ENCODE peak calls at places on chromosome 2, in ten cellular contexts. G is A549, T is body of pancreas, P is thyroid gland, E is K562, V is uterus, M is lower leg skin, A is H54, N is heart left ventricle, B is adrenal gland. Q is an unnamed sample.

GRCh38 chr2:74597456-74597855 is 42.9 kb downstream of the DOK1 start:
- DNase-seq in B (no peak), P (no peak), N (no peak), M (no peak), E (no peak), T (no peak), V (no peak), A (no peak), G (no peak), Q (no peak)

GRCh38 chr2:216151313-216152030 is 42.3 kb downstream of the XRCC5 start:
- DNase-seq in P (no peak), G (no peak), A (no peak), M (no peak), V (no peak), T (no peak), E (no peak), B (no peak), N (no peak), Q (no peak)

GRCh38 chr2:101625387-101625786 is 72.1 kb upstream of the MAP4K4 start:
- DNase-seq in M (no peak), P (no peak), E (no peak), V (no peak), B (no peak), T (no peak), N (no peak), A (no peak), G (no peak), Q (no peak)

GRCh38 chr2:227853765-227854271 is 17.6 kb upstream of the DAW1 start:
- DNase-seq in V (no peak), G (no peak), M (no peak), A (no peak), P (peak; percentile 55), E (no peak), T (no peak), N (no peak), B (no peak), Q (no peak)

GRCh38 chr2:85642725-85643124 is 25.3 kb downstream of the SFTPB start:
- DNase-seq in E (no peak), N (no peak), A (no peak), P (no peak), M (no peak), V (no peak), G (no peak), B (no peak), T (no peak), Q (no peak)

GRCh38 chr2:31729065-31729439 is 148.3 kb upstream of the SRD5A2 start:
- DNase-seq in P (no peak), A (no peak), N (no peak), T (no peak), G (no peak), B (no peak), M (no peak), V (no peak), E (no peak), Q (no peak)

GRCh38 chr2:23351388-23352141 is 33.4 kb upstream of the KLHL29 start:
- DNase-seq in T (peak; percentile 82), A (peak; percentile 65), P (peak; percentile 77), M (peak; percentile 58), E (peak; percentile 68), V (peak; percentile 87), N (peak; percentile 85), B (peak; percentile 78), G (peak; percentile 85), Q (peak; percentile 85)

GRCh38 chr2:74625658-74626425 is 22.3 kb downstream of the M1AP start:
- DNase-seq in G (no peak), E (no peak), N (no peak), M (no peak), P (no peak), A (no peak), B (no peak), T (no peak), V (no peak), Q (no peak)

GRCh38 chr2:96769816-96770215 is 9.1 kb downstream of the CNNM4 start:
- DNase-seq in N (peak; percentile 77), B (no peak), M (peak; percentile 68), E (no peak), G (no peak), A (no peak), V (no peak), T (peak; percentile 37), P (peak; percentile 96), Q (no peak)

GRCh38 chr2:29615183-29615582 is 306.2 kb downstream of the ALK start:
- DNase-seq in T (no peak), P (peak; percentile 29), N (no peak), E (no peak), A (no peak), M (no peak), B (no peak), V (no peak), G (no peak), Q (no peak)

GRCh38 chr2:377414-377813 is 89.5 kb upstream of the ALKAL2 start:
- DNase-seq in T (no peak), G (no peak), P (no peak), M (no peak), E (no peak), B (no peak), A (no peak), N (no peak), V (no peak), Q (no peak)

GRCh38 chr2:68057658-68058396 is 5.0 kb downstream of the C1D start:
- DNase-seq in P (no peak), B (no peak), A (no peak), V (no peak), G (no peak), M (no peak), E (no peak), N (no peak), T (no peak), Q (no peak)

GRCh38 chr2:68062680-68063387 is at the start of gene C1D:
- DNase-seq in G (peak; percentile 89), B (peak; percentile 94), N (peak; percentile 95), M (peak; percentile 95), E (peak; percentile 91), A (peak; percentile 60), V (peak; percentile 94), T (peak; percentile 96), P (peak; percentile 95), Q (peak; percentile 98)

GRCh38 chr2:68059769-68060525 is 2.9 kb downstream of the C1D start:
- DNase-seq in E (no peak), P (no peak), M (no peak), A (no peak), G (no peak), N (no peak), B (no peak), V (no peak), T (no peak), Q (no peak)

GRCh38 chr2:68060652-68061051 is 2.2 kb downstream of the C1D start:
- DNase-seq in P (no peak), G (no peak), M (no peak), B (no peak), A (no peak), E (no peak), N (no peak), T (no peak), V (no peak), Q (no peak)
- TF ChIP-seq POLR2A in P (no peak), G (no peak), M (no peak), B (no peak), A (no peak), E (no peak), N (no peak), T (no peak), V (no peak), Q (no peak)

GRCh38 chr2:64205415-64205814 is 61.2 kb upstream of the PELI1 start:
- DNase-seq in G (no peak), A (no peak), E (no peak), P (no peak), T (no peak), V (no peak), B (no peak), M (no peak), N (no peak), Q (no peak)

GRCh38 chr2:64202206-64202864 is 58.1 kb upstream of the PELI1 start:
- DNase-seq in E (no peak), V (no peak), P (no peak), T (no peak), M (no peak), B (no peak), A (no peak), N (no peak), G (no peak), Q (no peak)

GRCh38 chr2:64203131-64204005 is 59.1 kb upstream of the PELI1 start:
- DNase-seq in B (no peak), G (no peak), A (no peak), V (no peak), T (no peak), P (no peak), M (no peak), E (no peak), N (no peak), Q (no peak)

GRCh38 chr2:64204716-64205115 is 60.5 kb upstream of the PELI1 start:
- DNase-seq in E (no peak), P (no peak), N (no peak), B (no peak), M (no peak), V (no peak), G (no peak), T (no peak), A (no peak), Q (no peak)

GRCh38 chr2:64204006-64204632 is 59.9 kb upstream of the PELI1 start:
- DNase-seq in T (peak; percentile 11), G (no peak), V (no peak), B (no peak), E (no peak), N (peak; percentile 23), M (peak; percentile 26), P (no peak), A (no peak), Q (no peak)
- TF ChIP-seq POLR2A in T (no peak), G (no peak), V (no peak), B (no peak), E (no peak), N (no peak), M (no peak), P (no peak), A (no peak), Q (peak; percentile 11)

DNA sequence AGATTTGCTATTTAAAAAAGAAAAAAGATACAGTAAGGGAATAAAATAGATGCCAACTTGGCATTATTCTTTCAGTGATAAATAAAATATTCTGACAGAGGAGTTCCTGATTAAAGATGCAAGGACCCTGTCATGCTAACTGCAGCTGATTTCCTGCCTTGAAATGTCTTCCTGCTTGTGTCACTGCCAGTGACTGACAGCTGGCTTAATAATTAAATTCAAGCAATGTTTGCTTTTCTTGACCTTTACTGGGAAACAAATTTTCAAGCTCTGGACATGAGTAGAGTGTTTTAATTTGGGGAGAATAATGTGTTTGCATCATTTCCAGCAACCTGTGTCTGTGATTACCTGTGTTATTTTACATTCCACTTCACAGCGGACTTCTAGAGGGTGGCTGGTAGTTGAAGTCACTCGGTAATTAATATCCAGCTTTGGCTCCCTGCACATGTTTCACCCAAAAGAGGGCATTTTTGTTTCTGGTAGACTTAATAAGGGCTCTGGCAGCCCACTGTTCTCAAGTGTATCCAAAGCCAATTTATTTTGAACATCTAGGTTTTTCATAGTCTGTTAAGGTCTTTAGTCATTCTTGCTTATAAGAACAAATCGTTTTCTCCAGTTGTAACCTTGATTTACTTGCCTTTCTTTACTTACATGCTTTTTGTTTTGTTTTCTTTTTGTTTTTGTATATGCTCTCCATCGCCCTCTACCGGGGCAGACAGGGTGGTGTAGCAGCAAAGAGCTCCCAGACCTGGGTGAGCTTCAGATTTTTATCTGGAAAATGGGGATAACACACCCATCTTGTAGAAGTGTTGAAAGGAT is 48.5 kb upstream of the PROKR1 start:
- DNase-seq in E (peak; percentile 75), B (peak; percentile 53), V (no peak), P (peak; percentile 55), A (peak; percentile 9), N (no peak), T (peak; percentile 60), M (no peak), G (peak; percentile 19), Q (peak; percentile 17)
- TF ChIP-seq POLR2A in E (no peak), B (no peak), V (no peak), P (no peak), A (no peak), N (no peak), T (no peak), M (no peak), G (no peak), Q (no peak)

GRCh38 chr2:70140978-70141753 is 49.7 kb downstream of the C2orf42 start:
- DNase-seq in M (peak; percentile 89), E (peak; percentile 34), A (no peak), G (no peak), V (peak; percentile 60), N (peak; percentile 43), T (peak; percentile 82), P (peak; percentile 88), B (peak; percentile 55), Q (no peak)
- TF ChIP-seq POLR2A in M (no peak), E (no peak), A (no peak), G (no peak), V (no peak), N (no peak), T (peak; percentile 74), P (peak; percentile 61), B (no peak), Q (peak; percentile 46)